ENCODE peak calls at places on chromosomes 2 and 18, in seven cellular contexts. One of them, this sample, is unnamed.

GRCh38 chr2:180747728-180748127 is 232.7 kb upstream of the UBE2E3 start:
- DNase-seq in globus pallidus: no peak
- DNase-seq in hippocampal formation: peak
- DNase-seq in OCI-LY7: no peak
- DNase-seq in tibial nerve: no peak
- DNase-seq in GM23248: no peak
- DNase-seq in activated T-helper 1 cell treated with anti-CD3 and anti-CD28 coated beads, Interleukin-2, amount 50 U/mL, for 16 hours: no peak
- DNase-seq in this sample: no peak

GRCh38 chr18:42141439-42141838 is 186.4 kb downstream of the PIK3C3 start:
- DNase-seq in hippocampal formation: no peak
- DNase-seq in tibial nerve: no peak
- DNase-seq in OCI-LY7: no peak
- DNase-seq in globus pallidus: peak
- DNase-seq in GM23248: peak
- DNase-seq in activated T-helper 1 cell treated with anti-CD3 and anti-CD28 coated beads, Interleukin-2, amount 50 U/mL, for 16 hours: no peak
- DNase-seq in this sample: no peak

GRCh38 chr2:145075454-145076062 is 555.6 kb upstream of the ZEB2 start:
- DNase-seq in tibial nerve: no peak
- DNase-seq in globus pallidus: no peak
- DNase-seq in GM23248: no peak
- DNase-seq in OCI-LY7: no peak
- DNase-seq in activated T-helper 1 cell treated with anti-CD3 and anti-CD28 coated beads, Interleukin-2, amount 50 U/mL, for 16 hours: no peak
- DNase-seq in hippocampal formation: no peak
- DNase-seq in this sample: no peak

GRCh38 chr2:236574000-236574399 is 4.4 kb downstream of the ACKR3 start:
- DNase-seq in activated T-helper 1 cell treated with anti-CD3 and anti-CD28 coated beads, Interleukin-2, amount 50 U/mL, for 16 hours: no peak
- DNase-seq in globus pallidus: no peak
- DNase-seq in GM23248: no peak
- DNase-seq in tibial nerve: no peak
- DNase-seq in OCI-LY7: no peak
- DNase-seq in hippocampal formation: no peak
- DNase-seq in this sample: no peak

GRCh38 chr18:2641638-2642037 is 13.9 kb upstream of the SMCHD1 start:
- DNase-seq in globus pallidus: peak
- DNase-seq in GM23248: peak
- DNase-seq in hippocampal formation: no peak
- DNase-seq in OCI-LY7: peak
- DNase-seq in activated T-helper 1 cell treated with anti-CD3 and anti-CD28 coated beads, Interleukin-2, amount 50 U/mL, for 16 hours: no peak
- DNase-seq in tibial nerve: no peak
- DNase-seq in this sample: no peak

GRCh38 chr2:28557389-28558119 is 61.7 kb downstream of the PLB1 start:
- DNase-seq in GM23248: no peak
- DNase-seq in activated T-helper 1 cell treated with anti-CD3 and anti-CD28 coated beads, Interleukin-2, amount 50 U/mL, for 16 hours: no peak
- DNase-seq in hippocampal formation: no peak
- DNase-seq in tibial nerve: no peak
- DNase-seq in OCI-LY7: no peak
- DNase-seq in globus pallidus: no peak
- DNase-seq in this sample: no peak

GRCh38 chr2:200023570-200023969 is 68.2 kb downstream of the MAIP1 start:
- DNase-seq in GM23248: no peak
- DNase-seq in tibial nerve: no peak
- DNase-seq in activated T-helper 1 cell treated with anti-CD3 and anti-CD28 coated beads, Interleukin-2, amount 50 U/mL, for 16 hours: no peak
- DNase-seq in globus pallidus: no peak
- DNase-seq in hippocampal formation: no peak
- DNase-seq in OCI-LY7: no peak
- DNase-seq in this sample: no peak

GRCh38 chr2:35116151-35116550 is 1239.4 kb upstream of the CRIM1 start:
- DNase-seq in globus pallidus: no peak
- DNase-seq in OCI-LY7: no peak
- DNase-seq in GM23248: no peak
- DNase-seq in activated T-helper 1 cell treated with anti-CD3 and anti-CD28 coated beads, Interleukin-2, amount 50 U/mL, for 16 hours: no peak
- DNase-seq in tibial nerve: no peak
- DNase-seq in hippocampal formation: no peak
- DNase-seq in this sample: no peak

GRCh38 chr2:2922156-2922555 is 455.5 kb downstream of the EIPR1 start:
- DNase-seq in tibial nerve: no peak
- DNase-seq in activated T-helper 1 cell treated with anti-CD3 and anti-CD28 coated beads, Interleukin-2, amount 50 U/mL, for 16 hours: no peak
- DNase-seq in OCI-LY7: no peak
- DNase-seq in GM23248: no peak
- DNase-seq in globus pallidus: no peak
- DNase-seq in hippocampal formation: no peak
- DNase-seq in this sample: no peak

GRCh38 chr2:98825858-98826257 is 94.9 kb upstream of the MGAT4A start:
- DNase-seq in activated T-helper 1 cell treated with anti-CD3 and anti-CD28 coated beads, Interleukin-2, amount 50 U/mL, for 16 hours: no peak
- DNase-seq in GM23248: no peak
- DNase-seq in OCI-LY7: no peak
- DNase-seq in tibial nerve: no peak
- DNase-seq in hippocampal formation: no peak
- DNase-seq in globus pallidus: no peak
- DNase-seq in this sample: no peak

GRCh38 chr2:232456296-232457120 is 555 bp downstream of the ALPI start:
- DNase-seq in hippocampal formation: no peak
- DNase-seq in globus pallidus: no peak
- DNase-seq in OCI-LY7: no peak
- DNase-seq in GM23248: no peak
- DNase-seq in activated T-helper 1 cell treated with anti-CD3 and anti-CD28 coated beads, Interleukin-2, amount 50 U/mL, for 16 hours: no peak
- DNase-seq in tibial nerve: no peak
- DNase-seq in this sample: no peak

GRCh38 chr2:97983134-97983533 is 12.6 kb downstream of the TMEM131 start:
- DNase-seq in activated T-helper 1 cell treated with anti-CD3 and anti-CD28 coated beads, Interleukin-2, amount 50 U/mL, for 16 hours: no peak
- DNase-seq in GM23248: no peak
- DNase-seq in OCI-LY7: no peak
- DNase-seq in tibial nerve: no peak
- DNase-seq in globus pallidus: no peak
- DNase-seq in hippocampal formation: no peak
- DNase-seq in this sample: no peak

GRCh38 chr2:192162392-192163042 is 32.2 kb downstream of the TMEFF2 start:
- DNase-seq in activated T-helper 1 cell treated with anti-CD3 and anti-CD28 coated beads, Interleukin-2, amount 50 U/mL, for 16 hours: peak
- DNase-seq in OCI-LY7: peak
- DNase-seq in GM23248: peak
- DNase-seq in tibial nerve: peak
- DNase-seq in globus pallidus: peak
- DNase-seq in hippocampal formation: peak
- DNase-seq in this sample: no peak

GRCh38 chr2:31138037-31138962 is at the start of gene GALNT14:
- DNase-seq in activated T-helper 1 cell treated with anti-CD3 and anti-CD28 coated beads, Interleukin-2, amount 50 U/mL, for 16 hours: no peak
- DNase-seq in tibial nerve: no peak
- DNase-seq in GM23248: peak
- DNase-seq in globus pallidus: peak
- DNase-seq in OCI-LY7: peak
- DNase-seq in hippocampal formation: no peak
- DNase-seq in this sample: peak

GRCh38 chr2:58133395-58133794 is 86.8 kb downstream of the VRK2 start:
- DNase-seq in hippocampal formation: no peak
- DNase-seq in OCI-LY7: no peak
- DNase-seq in tibial nerve: no peak
- DNase-seq in globus pallidus: no peak
- DNase-seq in GM23248: peak
- DNase-seq in activated T-helper 1 cell treated with anti-CD3 and anti-CD28 coated beads, Interleukin-2, amount 50 U/mL, for 16 hours: no peak
- DNase-seq in this sample: no peak

GRCh38 chr2:204575463-204575862 is 30.2 kb downstream of the PARD3B start:
- DNase-seq in hippocampal formation: no peak
- DNase-seq in activated T-helper 1 cell treated with anti-CD3 and anti-CD28 coated beads, Interleukin-2, amount 50 U/mL, for 16 hours: no peak
- DNase-seq in OCI-LY7: no peak
- DNase-seq in GM23248: no peak
- DNase-seq in tibial nerve: no peak
- DNase-seq in globus pallidus: no peak
- DNase-seq in this sample: no peak

GRCh38 chr2:33529771-33530481 is 53.5 kb downstream of the RASGRP3 start:
- DNase-seq in tibial nerve: no peak
- DNase-seq in activated T-helper 1 cell treated with anti-CD3 and anti-CD28 coated beads, Interleukin-2, amount 50 U/mL, for 16 hours: no peak
- DNase-seq in OCI-LY7: peak
- DNase-seq in hippocampal formation: no peak
- DNase-seq in globus pallidus: no peak
- DNase-seq in GM23248: peak
- DNase-seq in this sample: no peak

GRCh38 chr2:11839916-11840315 is 93.5 kb downstream of the LPIN1 start:
- DNase-seq in globus pallidus: no peak
- DNase-seq in hippocampal formation: no peak
- DNase-seq in tibial nerve: no peak
- DNase-seq in GM23248: no peak
- DNase-seq in OCI-LY7: no peak
- DNase-seq in activated T-helper 1 cell treated with anti-CD3 and anti-CD28 coated beads, Interleukin-2, amount 50 U/mL, for 16 hours: no peak
- DNase-seq in this sample: no peak

GRCh38 chr2:216148983-216149382 is 39.8 kb downstream of the XRCC5 start:
- DNase-seq in GM23248: no peak
- DNase-seq in activated T-helper 1 cell treated with anti-CD3 and anti-CD28 coated beads, Interleukin-2, amount 50 U/mL, for 16 hours: no peak
- DNase-seq in hippocampal formation: no peak
- DNase-seq in globus pallidus: no peak
- DNase-seq in OCI-LY7: no peak
- DNase-seq in tibial nerve: no peak
- DNase-seq in this sample: no peak

GRCh38 chr18:44453505-44453904 is 227.2 kb upstream of the SETBP1 start:
- DNase-seq in OCI-LY7: no peak
- DNase-seq in hippocampal formation: no peak
- DNase-seq in activated T-helper 1 cell treated with anti-CD3 and anti-CD28 coated beads, Interleukin-2, amount 50 U/mL, for 16 hours: no peak
- DNase-seq in GM23248: peak
- DNase-seq in globus pallidus: no peak
- DNase-seq in tibial nerve: no peak
- DNase-seq in this sample: no peak

This sample was measured in activated B cell treated with CpG ODN at 0.5 μM for 24 hours.